ENCODE peak calls at places on chromosomes 2 and 18, in five cellular contexts. One of them, this sample, is unnamed.

GRCh38 chr2:36753706-36754221 is 57.3 kb downstream of the VIT start:
- DNase-seq in tibial nerve: no peak
- DNase-seq in MG63: no peak
- DNase-seq in activated T-cell treated with anti-CD3 and anti-CD28 coated beads for 24 hours: no peak
- DNase-seq in activated CD8-positive, alpha-beta memory T cell treated with anti-CD3 and anti-CD28 coated beads for 24 hours: no peak
- DNase-seq in this sample: peak

GRCh38 chr2:23642516-23642915 is 257.5 kb downstream of the KLHL29 start:
- DNase-seq in MG63: no peak
- DNase-seq in activated CD8-positive, alpha-beta memory T cell treated with anti-CD3 and anti-CD28 coated beads for 24 hours: no peak
- DNase-seq in activated T-cell treated with anti-CD3 and anti-CD28 coated beads for 24 hours: no peak
- DNase-seq in tibial nerve: no peak
- DNase-seq in this sample: no peak

GRCh38 chr2:198296665-198297308 is 492.4 kb downstream of the PLCL1 start:
- DNase-seq in tibial nerve: peak
- DNase-seq in activated CD8-positive, alpha-beta memory T cell treated with anti-CD3 and anti-CD28 coated beads for 24 hours: peak
- DNase-seq in activated T-cell treated with anti-CD3 and anti-CD28 coated beads for 24 hours: peak
- DNase-seq in MG63: peak
- DNase-seq in this sample: peak

GRCh38 chr2:70549962-70550361 is 3.7 kb downstream of the TGFA start:
- DNase-seq in MG63: no peak
- DNase-seq in activated CD8-positive, alpha-beta memory T cell treated with anti-CD3 and anti-CD28 coated beads for 24 hours: no peak
- DNase-seq in tibial nerve: no peak
- DNase-seq in activated T-cell treated with anti-CD3 and anti-CD28 coated beads for 24 hours: no peak
- DNase-seq in this sample: no peak

GRCh38 chr2:1691366-1691765 is 52.9 kb downstream of the PXDN start:
- DNase-seq in activated CD8-positive, alpha-beta memory T cell treated with anti-CD3 and anti-CD28 coated beads for 24 hours: no peak
- DNase-seq in MG63: no peak
- DNase-seq in activated T-cell treated with anti-CD3 and anti-CD28 coated beads for 24 hours: no peak
- DNase-seq in tibial nerve: no peak
- DNase-seq in this sample: no peak

GRCh38 chr2:242015366-242016065 is 146.0 kb downstream of the RTP5 start:
- DNase-seq in activated CD8-positive, alpha-beta memory T cell treated with anti-CD3 and anti-CD28 coated beads for 24 hours: no peak
- DNase-seq in tibial nerve: no peak
- DNase-seq in MG63: no peak
- DNase-seq in activated T-cell treated with anti-CD3 and anti-CD28 coated beads for 24 hours: no peak
- DNase-seq in this sample: no peak

GRCh38 chr2:227326783-227327182 is 1.7 kb downstream of the MFF start:
- DNase-seq in activated CD8-positive, alpha-beta memory T cell treated with anti-CD3 and anti-CD28 coated beads for 24 hours: no peak
- DNase-seq in tibial nerve: no peak
- DNase-seq in activated T-cell treated with anti-CD3 and anti-CD28 coated beads for 24 hours: no peak
- DNase-seq in MG63: no peak
- DNase-seq in this sample: no peak

GRCh38 chr2:48723125-48723524 is 32.4 kb downstream of the LHCGR start:
- DNase-seq in activated T-cell treated with anti-CD3 and anti-CD28 coated beads for 24 hours: no peak
- DNase-seq in tibial nerve: no peak
- DNase-seq in MG63: no peak
- DNase-seq in activated CD8-positive, alpha-beta memory T cell treated with anti-CD3 and anti-CD28 coated beads for 24 hours: no peak
- DNase-seq in this sample: peak

GRCh38 chr2:164479460-164479859 is 141.8 kb downstream of the GRB14 start:
- DNase-seq in MG63: peak
- DNase-seq in tibial nerve: peak
- DNase-seq in activated CD8-positive, alpha-beta memory T cell treated with anti-CD3 and anti-CD28 coated beads for 24 hours: no peak
- DNase-seq in activated T-cell treated with anti-CD3 and anti-CD28 coated beads for 24 hours: no peak
- DNase-seq in this sample: peak

GRCh38 chr2:134220525-134220924 is 33.3 kb upstream of the MGAT5 start:
- DNase-seq in activated T-cell treated with anti-CD3 and anti-CD28 coated beads for 24 hours: no peak
- DNase-seq in activated CD8-positive, alpha-beta memory T cell treated with anti-CD3 and anti-CD28 coated beads for 24 hours: no peak
- DNase-seq in tibial nerve: no peak
- DNase-seq in MG63: no peak
- DNase-seq in this sample: no peak

GRCh38 chr18:2847341-2848144 is 737 bp downstream of the EMILIN2 start:
- DNase-seq in tibial nerve: peak
- DNase-seq in MG63: peak
- DNase-seq in activated T-cell treated with anti-CD3 and anti-CD28 coated beads for 24 hours: no peak
- DNase-seq in activated CD8-positive, alpha-beta memory T cell treated with anti-CD3 and anti-CD28 coated beads for 24 hours: peak
- DNase-seq in this sample: peak

GRCh38 chr2:136012315-136012714 is 26.9 kb upstream of the DARS1 start:
- DNase-seq in tibial nerve: no peak
- DNase-seq in activated T-cell treated with anti-CD3 and anti-CD28 coated beads for 24 hours: no peak
- DNase-seq in activated CD8-positive, alpha-beta memory T cell treated with anti-CD3 and anti-CD28 coated beads for 24 hours: no peak
- DNase-seq in MG63: no peak
- DNase-seq in this sample: no peak

GRCh38 chr2:64865073-64865830 is 123.9 kb upstream of the SLC1A4 start:
- DNase-seq in tibial nerve: peak
- DNase-seq in activated T-cell treated with anti-CD3 and anti-CD28 coated beads for 24 hours: peak
- DNase-seq in MG63: peak
- DNase-seq in activated CD8-positive, alpha-beta memory T cell treated with anti-CD3 and anti-CD28 coated beads for 24 hours: peak
- DNase-seq in this sample: peak

GRCh38 chr2:138274421-138275291 is 226.9 kb upstream of the SPOPL start:
- DNase-seq in activated CD8-positive, alpha-beta memory T cell treated with anti-CD3 and anti-CD28 coated beads for 24 hours: no peak
- DNase-seq in activated T-cell treated with anti-CD3 and anti-CD28 coated beads for 24 hours: no peak
- DNase-seq in MG63: peak
- DNase-seq in tibial nerve: no peak
- DNase-seq in this sample: peak

GRCh38 chr18:65091737-65092329 is 659.0 kb upstream of the CDH7 start:
- DNase-seq in MG63: no peak
- DNase-seq in activated CD8-positive, alpha-beta memory T cell treated with anti-CD3 and anti-CD28 coated beads for 24 hours: no peak
- DNase-seq in activated T-cell treated with anti-CD3 and anti-CD28 coated beads for 24 hours: no peak
- DNase-seq in tibial nerve: no peak
- DNase-seq in this sample: peak

GRCh38 chr2:159904127-159904564 is 106.1 kb upstream of the CD302 start:
- DNase-seq in activated T-cell treated with anti-CD3 and anti-CD28 coated beads for 24 hours: no peak
- DNase-seq in MG63: peak
- DNase-seq in tibial nerve: no peak
- DNase-seq in activated CD8-positive, alpha-beta memory T cell treated with anti-CD3 and anti-CD28 coated beads for 24 hours: peak
- DNase-seq in this sample: no peak

GRCh38 chr2:159960413-159960812 is 102.0 kb downstream of the PLA2R1 start:
- DNase-seq in activated CD8-positive, alpha-beta memory T cell treated with anti-CD3 and anti-CD28 coated beads for 24 hours: no peak
- DNase-seq in MG63: no peak
- DNase-seq in activated T-cell treated with anti-CD3 and anti-CD28 coated beads for 24 hours: no peak
- DNase-seq in tibial nerve: no peak
- DNase-seq in this sample: peak

GRCh38 chr2:28009732-28010131 is 119.2 kb downstream of the BABAM2 start:
- DNase-seq in tibial nerve: no peak
- DNase-seq in activated CD8-positive, alpha-beta memory T cell treated with anti-CD3 and anti-CD28 coated beads for 24 hours: no peak
- DNase-seq in activated T-cell treated with anti-CD3 and anti-CD28 coated beads for 24 hours: no peak
- DNase-seq in MG63: no peak
- DNase-seq in this sample: no peak

GRCh38 chr18:63152096-63152495 is 167.5 kb downstream of the BCL2 start:
- DNase-seq in activated T-cell treated with anti-CD3 and anti-CD28 coated beads for 24 hours: no peak
- DNase-seq in activated CD8-positive, alpha-beta memory T cell treated with anti-CD3 and anti-CD28 coated beads for 24 hours: peak
- DNase-seq in tibial nerve: no peak
- DNase-seq in MG63: no peak
- DNase-seq in this sample: no peak

GRCh38 chr2:239712755-239713154 is 311.9 kb upstream of the HDAC4 start:
- DNase-seq in MG63: no peak
- DNase-seq in tibial nerve: no peak
- DNase-seq in activated CD8-positive, alpha-beta memory T cell treated with anti-CD3 and anti-CD28 coated beads for 24 hours: no peak
- DNase-seq in activated T-cell treated with anti-CD3 and anti-CD28 coated beads for 24 hours: no peak
- DNase-seq in this sample: no peak

This sample was measured in fibroblast of lung.